ENCODE peak calls at places on chromosomes 11 and 22, in eight cellular contexts. One of them, this sample, is unnamed. For H3K4me1, the result is how much of the 10 kb centered on the place peaks cover.

GRCh38 chr22:39638958-39639357 is 68.4 kb downstream of the CACNA1I start:
- ATAC-seq in left lung: no peak
- ATAC-seq in CD8-positive, alpha-beta T cell: no peak
- ATAC-seq in heart left ventricle: no peak
- ATAC-seq in heart right ventricle: no peak
- ATAC-seq in HCT116: no peak
- ATAC-seq in foreskin keratinocyte: no peak
- ATAC-seq in mucosa of descending colon: no peak
- ATAC-seq in this sample: no peak

GRCh38 chr11:47595029-47595428 is 818 bp upstream of the C1QTNF4 start:
- ATAC-seq in heart right ventricle: peak
- ATAC-seq in left lung: peak
- ATAC-seq in foreskin keratinocyte: no peak
- ATAC-seq in heart left ventricle: peak
- ATAC-seq in HCT116: peak
- ATAC-seq in CD8-positive, alpha-beta T cell: no peak
- ATAC-seq in mucosa of descending colon: no peak
- ATAC-seq in this sample: no peak

GRCh38 chr11:86910592-86910991 is 44.6 kb downstream of the FZD4 start:
- ATAC-seq in heart left ventricle: no peak
- ATAC-seq in foreskin keratinocyte: no peak
- ATAC-seq in left lung: no peak
- ATAC-seq in mucosa of descending colon: no peak
- ATAC-seq in heart right ventricle: no peak
- ATAC-seq in CD8-positive, alpha-beta T cell: no peak
- ATAC-seq in HCT116: no peak
- ATAC-seq in this sample: no peak

GRCh38 chr11:88618716-88619462 is 281.4 kb upstream of the CTSC start:
- ATAC-seq in CD8-positive, alpha-beta T cell: no peak
- ATAC-seq in left lung: no peak
- ATAC-seq in heart left ventricle: no peak
- ATAC-seq in heart right ventricle: no peak
- ATAC-seq in HCT116: no peak
- ATAC-seq in foreskin keratinocyte: no peak
- ATAC-seq in mucosa of descending colon: no peak
- ATAC-seq in this sample: no peak

GRCh38 chr11:12100429-12100828 is 10.0 kb upstream of the MICAL2 start:
- ATAC-seq in heart left ventricle: no peak
- ATAC-seq in HCT116: no peak
- ATAC-seq in mucosa of descending colon: peak
- ATAC-seq in left lung: no peak
- ATAC-seq in heart right ventricle: no peak
- ATAC-seq in foreskin keratinocyte: no peak
- ATAC-seq in CD8-positive, alpha-beta T cell: no peak
- ATAC-seq in this sample: no peak

GRCh38 chr22:46996595-46997310 is 234.3 kb downstream of the TBC1D22A start:
- ATAC-seq in heart right ventricle: no peak
- ATAC-seq in CD8-positive, alpha-beta T cell: no peak
- ATAC-seq in foreskin keratinocyte: no peak
- ATAC-seq in mucosa of descending colon: peak
- ATAC-seq in HCT116: peak
- ATAC-seq in left lung: no peak
- ATAC-seq in heart left ventricle: no peak
- ATAC-seq in this sample: no peak

GRCh38 chr22:17112491-17113042 is 8.6 kb downstream of the TMEM121B start:
- ATAC-seq in left lung: peak
- ATAC-seq in mucosa of descending colon: no peak
- ATAC-seq in CD8-positive, alpha-beta T cell: no peak
- ATAC-seq in foreskin keratinocyte: no peak
- ATAC-seq in heart right ventricle: no peak
- ATAC-seq in HCT116: no peak
- ATAC-seq in heart left ventricle: no peak
- ATAC-seq in this sample: no peak

GRCh38 chr11:61626580-61627380 is 45.9 kb upstream of the SYT7 start:
- ATAC-seq in foreskin keratinocyte: peak
- ATAC-seq in mucosa of descending colon: peak
- ATAC-seq in heart left ventricle: peak
- ATAC-seq in left lung: peak
- ATAC-seq in heart right ventricle: peak
- ATAC-seq in HCT116: peak
- ATAC-seq in CD8-positive, alpha-beta T cell: no peak
- ATAC-seq in this sample: no peak

GRCh38 chr22:31508536-31508935 is 12.2 kb downstream of the SFI1 start:
- ATAC-seq in HCT116: no peak
- ATAC-seq in CD8-positive, alpha-beta T cell: no peak
- ATAC-seq in heart left ventricle: no peak
- ATAC-seq in left lung: no peak
- ATAC-seq in heart right ventricle: no peak
- ATAC-seq in mucosa of descending colon: no peak
- ATAC-seq in foreskin keratinocyte: no peak
- ATAC-seq in this sample: no peak

GRCh38 chr22:17814830-17815229 is 40.6 kb upstream of the BID start:
- ATAC-seq in mucosa of descending colon: no peak
- ATAC-seq in heart left ventricle: no peak
- ATAC-seq in HCT116: no peak
- ATAC-seq in CD8-positive, alpha-beta T cell: no peak
- ATAC-seq in foreskin keratinocyte: no peak
- ATAC-seq in left lung: no peak
- ATAC-seq in heart right ventricle: no peak
- ATAC-seq in this sample: no peak

GRCh38 chr11:83727251-83727650 is 441.1 kb upstream of the CCDC90B start:
- ATAC-seq in heart left ventricle: no peak
- ATAC-seq in mucosa of descending colon: no peak
- ATAC-seq in foreskin keratinocyte: no peak
- ATAC-seq in left lung: no peak
- ATAC-seq in CD8-positive, alpha-beta T cell: no peak
- ATAC-seq in heart right ventricle: no peak
- ATAC-seq in HCT116: no peak
- ATAC-seq in this sample: no peak

GRCh38 chr22:29641781-29642355 is 38.4 kb downstream of the NF2 start:
- ATAC-seq in left lung: no peak
- ATAC-seq in mucosa of descending colon: peak
- ATAC-seq in CD8-positive, alpha-beta T cell: no peak
- ATAC-seq in heart right ventricle: no peak
- ATAC-seq in heart left ventricle: no peak
- ATAC-seq in HCT116: no peak
- ATAC-seq in foreskin keratinocyte: no peak
- ATAC-seq in this sample: no peak

GRCh38 chr11:131754671-131755070 is 384.3 kb downstream of the NTM start:
- ATAC-seq in heart right ventricle: no peak
- ATAC-seq in CD8-positive, alpha-beta T cell: no peak
- ATAC-seq in mucosa of descending colon: no peak
- ATAC-seq in left lung: no peak
- ATAC-seq in heart left ventricle: no peak
- ATAC-seq in foreskin keratinocyte: no peak
- ATAC-seq in HCT116: no peak
- ATAC-seq in this sample: no peak

GRCh38 chr11:131759140-131759539 is 388.7 kb downstream of the NTM start:
- ATAC-seq in heart left ventricle: no peak
- ATAC-seq in HCT116: no peak
- ATAC-seq in heart right ventricle: no peak
- ATAC-seq in left lung: no peak
- ATAC-seq in mucosa of descending colon: no peak
- ATAC-seq in CD8-positive, alpha-beta T cell: no peak
- ATAC-seq in foreskin keratinocyte: no peak
- ATAC-seq in this sample: no peak

GRCh38 chr11:131760191-131760951 is 390.0 kb downstream of the NTM start:
- ATAC-seq in left lung: peak
- ATAC-seq in mucosa of descending colon: no peak
- ATAC-seq in heart left ventricle: peak
- ATAC-seq in foreskin keratinocyte: no peak
- ATAC-seq in HCT116: no peak
- ATAC-seq in CD8-positive, alpha-beta T cell: no peak
- ATAC-seq in heart right ventricle: peak
- ATAC-seq in this sample: no peak

GRCh38 chr11:131762346-131763110 is 392.1 kb downstream of the NTM start:
- ATAC-seq in mucosa of descending colon: no peak
- ATAC-seq in CD8-positive, alpha-beta T cell: no peak
- ATAC-seq in heart left ventricle: no peak
- ATAC-seq in left lung: no peak
- ATAC-seq in foreskin keratinocyte: no peak
- ATAC-seq in heart right ventricle: no peak
- ATAC-seq in HCT116: no peak
- ATAC-seq in this sample: no peak

DNA sequence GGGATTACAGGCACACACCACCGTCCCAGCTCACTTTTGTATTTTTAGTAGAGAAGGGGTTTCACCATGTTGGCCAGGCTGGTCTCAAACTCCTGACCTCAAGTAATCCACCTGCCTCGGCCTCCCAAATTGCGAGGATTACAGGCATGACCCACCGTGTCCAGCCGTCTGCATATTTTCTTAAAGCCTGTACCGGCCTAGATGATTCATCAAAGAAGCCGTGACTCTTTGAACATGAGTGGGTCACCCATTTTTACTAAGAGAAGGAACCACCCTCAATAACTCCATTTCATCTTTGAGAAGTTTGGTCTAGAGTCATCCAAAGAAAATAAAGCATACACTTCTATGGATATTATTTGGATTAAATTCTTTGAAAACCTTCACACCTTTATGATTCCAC is 388.3 kb downstream of the NTM start:
- ATAC-seq in heart left ventricle: no peak
- ATAC-seq in heart right ventricle: no peak
- ATAC-seq in foreskin keratinocyte: no peak
- ATAC-seq in mucosa of descending colon: no peak
- ATAC-seq in left lung: no peak
- ATAC-seq in CD8-positive, alpha-beta T cell: no peak
- ATAC-seq in HCT116: no peak
- ATAC-seq in this sample: no peak
- H3K4me1 ChIP-seq in heart left ventricle: under half
- H3K4me1 ChIP-seq in heart right ventricle: under half
- H3K4me1 ChIP-seq in foreskin keratinocyte: under half
- H3K4me1 ChIP-seq in mucosa of descending colon: under half
- H3K4me1 ChIP-seq in left lung: under half
- H3K4me1 ChIP-seq in CD8-positive, alpha-beta T cell: under half
- H3K4me1 ChIP-seq in HCT116: under half
- H3K4me1 ChIP-seq in this sample: under half

DNA sequence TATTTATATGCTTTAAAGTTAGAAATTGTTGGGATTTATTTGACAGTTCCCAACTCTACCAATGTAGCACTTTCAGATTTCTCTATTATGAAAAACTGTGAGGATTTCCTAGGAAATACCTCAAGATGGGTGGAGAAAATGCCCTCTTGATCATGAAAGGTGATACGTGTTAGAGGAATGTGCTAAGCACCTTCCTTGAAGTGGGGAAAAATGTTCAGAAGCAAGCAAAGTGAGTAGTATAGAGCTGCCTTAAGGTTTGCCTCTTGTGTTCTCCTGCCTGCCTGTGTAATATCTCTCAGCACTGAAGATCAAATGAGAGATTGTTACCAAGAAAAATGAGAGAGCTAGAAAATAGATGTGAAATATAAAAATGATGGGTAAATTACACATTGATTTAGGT is 58.2 kb downstream of the YAP1 start:
- ATAC-seq in left lung: peak
- ATAC-seq in HCT116: peak
- ATAC-seq in CD8-positive, alpha-beta T cell: no peak
- ATAC-seq in heart right ventricle: no peak
- ATAC-seq in foreskin keratinocyte: peak
- ATAC-seq in mucosa of descending colon: no peak
- ATAC-seq in heart left ventricle: no peak
- ATAC-seq in this sample: no peak
- H3K4me1 ChIP-seq in left lung: under half
- H3K4me1 ChIP-seq in HCT116: under half
- H3K4me1 ChIP-seq in CD8-positive, alpha-beta T cell: under half
- H3K4me1 ChIP-seq in heart right ventricle: under half
- H3K4me1 ChIP-seq in foreskin keratinocyte: half or more
- H3K4me1 ChIP-seq in mucosa of descending colon: under half
- H3K4me1 ChIP-seq in heart left ventricle: under half
- H3K4me1 ChIP-seq in this sample: under half

GRCh38 chr22:41487037-41487963 is 18.4 kb downstream of the ACO2 start:
- ATAC-seq in HCT116: no peak
- ATAC-seq in heart right ventricle: no peak
- ATAC-seq in CD8-positive, alpha-beta T cell: no peak
- ATAC-seq in foreskin keratinocyte: no peak
- ATAC-seq in mucosa of descending colon: peak
- ATAC-seq in left lung: no peak
- ATAC-seq in heart left ventricle: no peak
- ATAC-seq in this sample: peak
- H3K4me1 ChIP-seq in HCT116: under half
- H3K4me1 ChIP-seq in heart right ventricle: half or more
- H3K4me1 ChIP-seq in CD8-positive, alpha-beta T cell: under half
- H3K4me1 ChIP-seq in foreskin keratinocyte: under half
- H3K4me1 ChIP-seq in mucosa of descending colon: half or more
- H3K4me1 ChIP-seq in left lung: under half
- H3K4me1 ChIP-seq in heart left ventricle: half or more
- H3K4me1 ChIP-seq in this sample: under half

DNA sequence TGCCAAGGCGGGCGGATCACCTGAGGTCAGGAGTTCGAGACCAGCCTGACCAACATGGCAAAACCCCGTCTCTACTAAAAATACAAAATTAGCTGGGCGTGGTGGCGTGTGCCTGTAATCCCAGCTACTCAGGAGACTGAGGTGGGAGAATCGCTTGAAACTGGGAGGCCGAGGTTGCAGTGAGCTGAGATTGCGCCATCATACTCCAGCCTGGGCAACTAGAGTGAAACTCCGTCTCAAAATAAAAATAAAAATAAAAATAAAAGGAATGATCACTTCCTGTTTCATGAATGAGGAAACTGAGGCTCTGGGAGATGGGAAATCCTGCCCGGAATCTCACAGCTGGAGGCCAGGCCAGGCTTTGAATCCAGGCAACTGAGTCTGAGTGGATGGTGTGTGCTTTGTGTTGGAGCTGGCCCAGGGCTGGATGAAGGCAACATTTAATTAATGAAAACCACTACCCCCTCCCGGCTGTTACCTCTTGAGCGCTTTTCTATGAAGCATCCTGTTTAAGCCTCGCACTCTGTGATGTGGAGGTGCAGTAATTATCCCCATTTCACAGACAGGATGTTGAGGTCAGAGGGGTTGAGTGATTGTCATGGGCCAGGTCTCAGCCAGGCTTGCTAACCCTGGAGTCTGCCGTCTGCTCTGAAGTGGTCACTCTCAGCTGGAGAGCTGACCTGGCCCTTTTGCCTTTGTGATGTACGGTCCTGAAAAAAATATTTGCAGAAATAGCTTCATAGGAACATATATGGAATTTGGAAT is 27.8 kb downstream of the LRP5 start:
- ATAC-seq in foreskin keratinocyte: no peak
- ATAC-seq in HCT116: no peak
- ATAC-seq in heart left ventricle: no peak
- ATAC-seq in CD8-positive, alpha-beta T cell: peak
- ATAC-seq in heart right ventricle: no peak
- ATAC-seq in left lung: no peak
- ATAC-seq in mucosa of descending colon: peak
- ATAC-seq in this sample: no peak
- H3K4me1 ChIP-seq in foreskin keratinocyte: under half
- H3K4me1 ChIP-seq in HCT116: half or more
- H3K4me1 ChIP-seq in heart left ventricle: half or more
- H3K4me1 ChIP-seq in CD8-positive, alpha-beta T cell: under half
- H3K4me1 ChIP-seq in heart right ventricle: under half
- H3K4me1 ChIP-seq in left lung: half or more
- H3K4me1 ChIP-seq in mucosa of descending colon: under half
- H3K4me1 ChIP-seq in this sample: half or more

GRCh38 chr11:63609971-63610580 is 4.2 kb downstream of the PLAAT3 start:
- ATAC-seq in heart left ventricle: no peak
- ATAC-seq in CD8-positive, alpha-beta T cell: no peak
- ATAC-seq in foreskin keratinocyte: no peak
- ATAC-seq in left lung: no peak
- ATAC-seq in heart right ventricle: no peak
- ATAC-seq in HCT116: no peak
- ATAC-seq in mucosa of descending colon: no peak
- ATAC-seq in this sample: no peak
- H3K4me1 ChIP-seq in heart left ventricle: half or more
- H3K4me1 ChIP-seq in CD8-positive, alpha-beta T cell: under half
- H3K4me1 ChIP-seq in foreskin keratinocyte: under half
- H3K4me1 ChIP-seq in left lung: half or more
- H3K4me1 ChIP-seq in heart right ventricle: under half
- H3K4me1 ChIP-seq in HCT116: under half
- H3K4me1 ChIP-seq in mucosa of descending colon: under half
- H3K4me1 ChIP-seq in this sample: under half

GRCh38 chr11:8789864-8790263 is 107.3 kb downstream of the RPL27A start:
- ATAC-seq in CD8-positive, alpha-beta T cell: no peak
- ATAC-seq in left lung: peak
- ATAC-seq in foreskin keratinocyte: no peak
- ATAC-seq in HCT116: no peak
- ATAC-seq in heart left ventricle: no peak
- ATAC-seq in mucosa of descending colon: peak
- ATAC-seq in heart right ventricle: no peak
- ATAC-seq in this sample: no peak
- H3K4me1 ChIP-seq in CD8-positive, alpha-beta T cell: under half
- H3K4me1 ChIP-seq in left lung: half or more
- H3K4me1 ChIP-seq in foreskin keratinocyte: under half
- H3K4me1 ChIP-seq in HCT116: under half
- H3K4me1 ChIP-seq in heart left ventricle: half or more
- H3K4me1 ChIP-seq in mucosa of descending colon: half or more
- H3K4me1 ChIP-seq in heart right ventricle: half or more
- H3K4me1 ChIP-seq in this sample: under half